ENCODE peak calls at places on chromosomes 1 and 21, in four cellular contexts. One of them, this sample, is unnamed.
A peak's percentile ranks its signal among the peaks of the same experiment; 100 is the strongest.

GRCh38 chr21:24895885-24896734 is 711.2 kb downstream of the MRPL39 start:
- DNase-seq in mesendoderm: peak; percentile 60
- DNase-seq in PC-9: no peak
- DNase-seq in SK-N-SH: peak; percentile 1
- DNase-seq in this sample: peak; percentile 47

GRCh38 chr1:96641292-96641691 is 80.3 kb upstream of the PTBP2 start:
- DNase-seq in mesendoderm: no peak
- DNase-seq in PC-9: no peak
- DNase-seq in SK-N-SH: no peak
- DNase-seq in this sample: no peak

GRCh38 chr1:182784556-182785171 is 4.9 kb upstream of the NPL start:
- DNase-seq in mesendoderm: peak; percentile 59
- DNase-seq in PC-9: peak; percentile 55
- DNase-seq in SK-N-SH: peak; percentile 40
- DNase-seq in this sample: no peak

GRCh38 chr1:53369034-53369750 is 41.3 kb upstream of the LRP8 start:
- DNase-seq in mesendoderm: no peak
- DNase-seq in PC-9: no peak
- DNase-seq in SK-N-SH: no peak
- DNase-seq in this sample: peak; percentile 28

GRCh38 chr1:238624786-238625185 is 734.1 kb upstream of the ZP4 start:
- DNase-seq in mesendoderm: no peak
- DNase-seq in PC-9: no peak
- DNase-seq in SK-N-SH: no peak
- DNase-seq in this sample: no peak

GRCh38 chr1:169844941-169845608 is 48.6 kb downstream of the SCYL3 start:
- DNase-seq in mesendoderm: no peak
- DNase-seq in PC-9: no peak
- DNase-seq in SK-N-SH: no peak
- DNase-seq in this sample: no peak

GRCh38 chr1:47515390-47515789 is 77.5 kb downstream of the FOXD2 start:
- DNase-seq in mesendoderm: peak; percentile 41
- DNase-seq in PC-9: no peak
- DNase-seq in SK-N-SH: peak; percentile 48
- DNase-seq in this sample: peak; percentile 52

GRCh38 chr1:39269791-39270342 is 65.4 kb downstream of the MACF1 start:
- DNase-seq in mesendoderm: peak; percentile 76
- DNase-seq in PC-9: no peak
- DNase-seq in SK-N-SH: no peak
- DNase-seq in this sample: no peak

GRCh38 chr1:36380003-36380631 is 5.6 kb downstream of the STK40 start:
- DNase-seq in mesendoderm: peak; percentile 51
- DNase-seq in PC-9: no peak
- DNase-seq in SK-N-SH: peak; percentile 43
- DNase-seq in this sample: no peak

GRCh38 chr1:100353073-100353801 is 931 bp downstream of the CDC14A start:
- DNase-seq in mesendoderm: peak; percentile 80
- DNase-seq in PC-9: peak; percentile 37
- DNase-seq in SK-N-SH: peak; percentile 54
- DNase-seq in this sample: peak; percentile 85

GRCh38 chr1:183235503-183235902 is 49.4 kb downstream of the LAMC2 start:
- DNase-seq in mesendoderm: no peak
- DNase-seq in PC-9: no peak
- DNase-seq in SK-N-SH: no peak
- DNase-seq in this sample: peak; percentile 61

GRCh38 chr1:243256590-243256989 is 749 bp downstream of the SDCCAG8 start:
- DNase-seq in mesendoderm: no peak
- DNase-seq in PC-9: no peak
- DNase-seq in SK-N-SH: no peak
- DNase-seq in this sample: no peak

GRCh38 chr1:175637917-175638316 is 105.5 kb downstream of the TNR start:
- DNase-seq in mesendoderm: peak; percentile 53
- DNase-seq in PC-9: no peak
- DNase-seq in SK-N-SH: no peak
- DNase-seq in this sample: no peak

GRCh38 chr1:43831866-43832654 is 101.5 kb upstream of the ARTN start:
- DNase-seq in mesendoderm: no peak
- DNase-seq in PC-9: peak; percentile 48
- DNase-seq in SK-N-SH: no peak
- DNase-seq in this sample: no peak

GRCh38 chr1:74402873-74403272 is 109.5 kb downstream of the LRRC53 start:
- DNase-seq in mesendoderm: no peak
- DNase-seq in PC-9: no peak
- DNase-seq in SK-N-SH: no peak
- DNase-seq in this sample: no peak

GRCh38 chr1:105087496-105087895 is 1337.8 kb downstream of the AMY1C start:
- DNase-seq in mesendoderm: no peak
- DNase-seq in PC-9: peak; percentile 95
- DNase-seq in SK-N-SH: no peak
- DNase-seq in this sample: no peak

GRCh38 chr1:162662013-162662412 is 29.7 kb downstream of the DDR2 start:
- DNase-seq in mesendoderm: no peak
- DNase-seq in PC-9: no peak
- DNase-seq in SK-N-SH: no peak
- DNase-seq in this sample: no peak

DNA sequence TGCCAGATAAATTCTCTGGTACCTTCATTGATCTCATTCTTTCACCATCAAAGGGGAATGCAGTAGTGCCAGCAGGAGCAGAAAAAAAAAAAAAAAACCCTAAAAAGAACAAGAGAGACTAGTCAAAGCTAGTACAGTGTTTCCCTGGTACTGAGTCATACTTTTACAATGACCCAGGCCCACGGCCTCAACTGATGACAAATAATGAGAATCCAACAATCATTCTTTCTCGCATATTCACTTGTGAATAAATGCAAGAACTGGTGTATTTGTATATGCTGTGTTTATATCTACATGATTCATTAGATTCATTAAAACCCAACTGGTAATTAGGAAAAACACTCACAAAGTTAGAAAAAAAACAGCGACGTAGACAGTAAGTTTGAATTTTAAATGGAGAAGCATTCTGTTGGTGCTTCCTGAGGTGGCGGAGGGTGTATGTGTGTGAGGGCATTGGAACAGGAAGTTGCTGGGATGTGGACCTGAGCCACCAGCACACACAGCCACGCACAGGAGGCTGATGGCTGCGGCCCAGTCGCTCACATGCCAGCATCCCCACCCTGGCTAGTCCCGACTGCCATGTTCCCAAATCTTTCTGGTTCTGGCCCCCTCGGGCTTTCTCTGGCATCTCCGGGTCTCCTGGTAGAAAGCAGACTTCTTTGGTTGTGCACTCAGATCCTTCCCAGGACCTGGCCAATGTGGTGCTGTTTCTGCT is 121.5 kb upstream of the IRF2BP2 start:
- DNase-seq in mesendoderm: no peak
- DNase-seq in PC-9: peak; percentile 84
- DNase-seq in SK-N-SH: no peak
- DNase-seq in this sample: no peak
- H3K27ac ChIP-seq in mesendoderm: no peak overlapping the region
- H3K27ac ChIP-seq in PC-9: peak overlapping the region; percentile 53
- H3K27ac ChIP-seq in SK-N-SH: no peak overlapping the region
- H3K27ac ChIP-seq in this sample: no peak overlapping the region

GRCh38 chr1:17873007-17873675 is 118.0 kb downstream of the ACTL8 start:
- DNase-seq in mesendoderm: no peak
- DNase-seq in PC-9: no peak
- DNase-seq in SK-N-SH: no peak
- DNase-seq in this sample: no peak
- H3K27ac ChIP-seq in mesendoderm: no peak overlapping the region
- H3K27ac ChIP-seq in PC-9: no peak overlapping the region
- H3K27ac ChIP-seq in SK-N-SH: no peak overlapping the region
- H3K27ac ChIP-seq in this sample: no peak overlapping the region

DNA sequence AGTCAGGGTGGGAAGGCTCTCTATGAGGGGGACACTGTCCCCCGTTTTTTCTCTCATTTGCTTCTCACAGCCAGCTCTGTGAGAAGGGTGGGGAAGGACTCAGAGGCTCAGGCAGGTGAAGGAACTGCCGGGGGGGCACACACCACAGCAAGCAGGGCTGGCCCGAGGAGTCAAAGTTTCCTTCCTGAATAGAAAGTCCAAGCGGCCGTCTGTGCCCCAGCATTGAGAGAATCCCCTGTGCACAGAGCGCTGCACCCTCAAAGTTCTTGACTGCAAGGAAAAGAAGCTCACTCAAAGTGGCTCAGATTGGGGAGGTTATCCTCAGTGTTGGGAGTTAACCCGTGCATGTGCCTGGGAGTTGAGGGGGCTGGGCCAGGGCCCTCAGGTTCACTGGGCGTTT is 145.2 kb upstream of the AJAP1 start:
- DNase-seq in mesendoderm: no peak
- DNase-seq in PC-9: no peak
- DNase-seq in SK-N-SH: no peak
- DNase-seq in this sample: no peak
- H3K27ac ChIP-seq in mesendoderm: no peak overlapping the region
- H3K27ac ChIP-seq in PC-9: no peak overlapping the region
- H3K27ac ChIP-seq in SK-N-SH: no peak overlapping the region
- H3K27ac ChIP-seq in this sample: no peak overlapping the region

GRCh38 chr1:180244840-180245239 is 14.8 kb downstream of the LHX4 start:
- DNase-seq in mesendoderm: no peak
- DNase-seq in PC-9: no peak
- DNase-seq in SK-N-SH: no peak
- DNase-seq in this sample: no peak

GRCh38 chr1:180238675-180239074 is 8.6 kb downstream of the LHX4 start:
- DNase-seq in mesendoderm: no peak
- DNase-seq in PC-9: no peak
- DNase-seq in SK-N-SH: no peak
- DNase-seq in this sample: no peak

GRCh38 chr1:180239145-180240096 is 9.4 kb downstream of the LHX4 start:
- DNase-seq in mesendoderm: peak; percentile 26
- DNase-seq in PC-9: no peak
- DNase-seq in SK-N-SH: no peak
- DNase-seq in this sample: peak; percentile 62

GRCh38 chr1:180243517-180244221 is 13.6 kb downstream of the LHX4 start:
- DNase-seq in mesendoderm: peak; percentile 37
- DNase-seq in PC-9: no peak
- DNase-seq in SK-N-SH: no peak
- DNase-seq in this sample: no peak

DNA sequence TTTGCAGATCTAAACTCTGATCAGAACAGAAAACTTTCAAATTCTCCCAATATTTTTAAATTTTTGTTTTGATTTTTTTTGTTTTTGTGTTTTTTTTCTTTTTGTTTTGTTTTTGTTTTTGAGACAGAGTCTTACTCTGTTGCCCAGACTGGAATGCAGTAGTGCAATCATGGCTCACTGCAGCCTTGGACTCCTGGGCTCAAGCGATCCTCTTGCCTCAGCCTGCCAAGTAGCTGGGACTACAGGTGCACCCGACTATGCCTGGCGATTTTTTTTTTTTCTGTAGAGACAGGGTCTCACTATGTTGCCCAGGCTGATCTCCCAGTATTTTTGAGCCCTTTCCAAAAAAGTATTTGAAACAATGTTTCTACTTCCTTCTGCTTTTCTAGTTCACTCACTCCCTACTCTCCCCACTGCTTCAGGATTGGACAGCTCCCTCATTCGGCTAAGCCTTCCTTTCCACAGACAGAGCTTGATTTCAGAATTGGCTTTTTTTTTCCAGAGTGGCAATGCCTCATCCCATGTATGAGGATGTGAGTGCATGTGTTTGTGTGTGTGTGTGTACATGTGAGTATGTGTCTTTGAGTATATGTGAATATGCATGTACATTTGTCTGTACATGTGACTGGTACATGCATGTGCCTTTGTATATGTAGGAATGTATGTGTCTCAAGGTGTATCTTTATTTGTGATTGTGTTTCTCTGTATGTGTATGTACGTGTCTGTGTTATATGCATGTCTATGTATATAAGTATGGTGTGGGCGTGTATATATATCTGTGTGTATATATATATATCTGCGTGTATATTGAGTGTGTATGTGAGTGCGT is 11.9 kb downstream of the LHX4 start:
- DNase-seq in mesendoderm: no peak
- DNase-seq in PC-9: no peak
- DNase-seq in SK-N-SH: no peak
- DNase-seq in this sample: no peak
- H3K27ac ChIP-seq in mesendoderm: no peak overlapping the region
- H3K27ac ChIP-seq in PC-9: no peak overlapping the region
- H3K27ac ChIP-seq in SK-N-SH: no peak overlapping the region
- H3K27ac ChIP-seq in this sample: no peak overlapping the region

This sample was measured in endodermal cell.